ENCODE peak calls at places on chromosome 1, in ten cellular contexts. C is central memory CD8-positive, alpha-beta T cell; G is breast epithelium; J is caudate nucleus; F is T-helper 2 cell; M is effector CD4-positive, alpha-beta T cell; N is AG08396; X is NCI-H510A; H is nephron progenitor cell; Q is IMR-90. L is an unnamed sample.

GRCh38 chr1:63087966-63088365 is 234.4 kb upstream of the FOXD3 start:
- DNase-seq in M (no peak), X (no peak), F (no peak), Q (no peak), H (peak; percentile 70), J (no peak), C (no peak), G (no peak), N (no peak), L (no peak)

GRCh38 chr1:15963968-15964648 is 11.8 kb downstream of the ZBTB17 start:
- DNase-seq in H (no peak), G (no peak), X (no peak), N (no peak), F (no peak), Q (no peak), J (no peak), C (no peak), M (no peak), L (no peak)

GRCh38 chr1:11681071-11681771 is at the start of gene MAD2L2:
- DNase-seq in X (peak; percentile 97), C (peak; percentile 78), N (peak; percentile 98), M (peak; percentile 88), Q (peak; percentile 75), G (peak; percentile 78), H (peak; percentile 91), J (peak; percentile 25), F (peak; percentile 84), L (peak; percentile 32)

GRCh38 chr1:31397360-31398095 is 15.5 kb upstream of the SERINC2 start:
- DNase-seq in G (no peak), Q (peak; percentile 38), H (no peak), J (no peak), N (peak; percentile 63), M (no peak), X (no peak), C (no peak), F (no peak), L (no peak)

GRCh38 chr1:54312874-54313316 is 93.3 kb downstream of the SSBP3 start:
- DNase-seq in X (peak; percentile 64), H (peak; percentile 54), Q (peak; percentile 77), J (no peak), G (no peak), M (no peak), N (peak; percentile 58), F (no peak), C (no peak), L (peak; percentile 30)

GRCh38 chr1:7611421-7612010 is 159.6 kb upstream of the VAMP3 start:
- DNase-seq in M (no peak), F (no peak), J (no peak), X (no peak), Q (no peak), H (peak; percentile 0), C (no peak), G (no peak), N (no peak), L (no peak)

GRCh38 chr1:32201011-32201855 is 838 bp downstream of the CCDC28B start:
- DNase-seq in J (no peak), H (peak; percentile 65), Q (peak; percentile 67), G (no peak), X (peak; percentile 12), C (peak; percentile 72), N (peak; percentile 57), M (peak; percentile 72), F (peak; percentile 55), L (no peak)

GRCh38 chr1:111848852-111849545 is 93.3 kb downstream of the DDX20 start:
- DNase-seq in F (no peak), J (no peak), H (no peak), Q (no peak), C (no peak), M (no peak), N (no peak), G (no peak), X (no peak), L (no peak)

GRCh38 chr1:84689514-84690396 is 506 bp downstream of the SSX2IP start:
- DNase-seq in X (peak; percentile 78), N (peak; percentile 39), G (peak; percentile 55), J (no peak), F (no peak), M (no peak), H (peak; percentile 72), Q (peak; percentile 36), C (no peak), L (no peak)

GRCh38 chr1:218785928-218786327 is 387.8 kb upstream of the LYPLAL1 start:
- DNase-seq in F (no peak), N (peak; percentile 36), G (no peak), M (no peak), C (no peak), H (no peak), X (no peak), Q (peak; percentile 29), J (no peak), L (no peak)

GRCh38 chr1:8984990-8985389 is 39.3 kb downstream of the CA6 start:
- DNase-seq in F (no peak), M (no peak), J (no peak), X (no peak), N (no peak), G (no peak), C (no peak), Q (no peak), H (no peak), L (no peak)

GRCh38 chr1:66333463-66334232 is 200.3 kb upstream of the SGIP1 start:
- DNase-seq in Q (no peak), N (no peak), X (no peak), H (no peak), G (no peak), F (no peak), M (no peak), J (no peak), C (no peak), L (no peak)

GRCh38 chr1:53512807-53513755 is 53.9 kb downstream of the DMRTB1 start:
- DNase-seq in X (no peak), J (no peak), N (no peak), C (no peak), F (no peak), M (no peak), H (no peak), G (no peak), Q (no peak), L (no peak)

GRCh38 chr1:59667020-59667419 is 147.7 kb upstream of the HOOK1 start:
- DNase-seq in G (no peak), C (no peak), F (no peak), N (no peak), M (no peak), J (no peak), H (no peak), X (no peak), Q (no peak), L (no peak)

GRCh38 chr1:204544321-204544720 is 28.1 kb downstream of the MDM4 start:
- DNase-seq in H (no peak), X (no peak), N (no peak), M (no peak), F (no peak), J (no peak), Q (peak; percentile 54), G (no peak), C (no peak), L (no peak)

GRCh38 chr1:14878124-14878523 is 275.4 kb upstream of the TMEM51 start:
- DNase-seq in X (no peak), G (no peak), N (no peak), C (no peak), F (no peak), J (no peak), H (no peak), M (no peak), Q (no peak), L (no peak)

GRCh38 chr1:5917591-5918274 is 74.5 kb downstream of the NPHP4 start:
- DNase-seq in F (no peak), Q (no peak), M (no peak), G (no peak), H (no peak), C (no peak), N (no peak), J (no peak), X (no peak), L (no peak)

GRCh38 chr1:60296794-60297193 is 223.2 kb upstream of the C1orf87 start:
- DNase-seq in F (no peak), G (no peak), X (no peak), N (no peak), C (no peak), M (no peak), Q (no peak), J (no peak), H (no peak), L (no peak)

GRCh38 chr1:3183439-3183838 is 114.4 kb downstream of the PRDM16 start:
- DNase-seq in X (no peak), N (no peak), Q (no peak), J (no peak), C (no peak), M (no peak), F (no peak), H (no peak), G (no peak), L (no peak)

GRCh38 chr1:60458111-60458510 is 384.5 kb upstream of the C1orf87 start:
- DNase-seq in N (no peak), C (no peak), G (no peak), F (no peak), X (no peak), M (no peak), Q (no peak), J (no peak), H (no peak), L (no peak)

GRCh38 chr1:51516639-51517158 is 2.4 kb downstream of the EPS15 start:
- DNase-seq in X (no peak), F (no peak), J (no peak), G (no peak), C (no peak), M (no peak), N (peak; percentile 8), Q (peak; percentile 13), H (no peak), L (no peak)

GRCh38 chr1:94103608-94104007 is 17.3 kb downstream of the ABCA4 start:
- DNase-seq in N (no peak), Q (no peak), X (no peak), H (no peak), M (no peak), C (no peak), J (no peak), F (no peak), G (no peak), L (no peak)

GRCh38 chr1:170808229-170808870 is 127.0 kb upstream of the MROH9 start:
- DNase-seq in F (no peak), Q (no peak), X (no peak), J (no peak), C (no peak), H (no peak), N (no peak), M (no peak), G (no peak), L (no peak)

GRCh38 chr1:167501513-167502191 is 16.7 kb downstream of the CD247 start:
- DNase-seq in H (no peak), N (no peak), X (no peak), C (no peak), Q (no peak), F (peak; percentile 41), M (no peak), J (no peak), G (no peak), L (no peak)

GRCh38 chr1:182671779-182672486 is 12.5 kb downstream of the RGS8 start:
- DNase-seq in C (no peak), Q (no peak), G (no peak), M (no peak), N (no peak), X (peak; percentile 77), F (no peak), H (no peak), J (no peak), L (no peak)

GRCh38 chr1:152459596-152460528 is 45.8 kb upstream of the CRNN start:
- DNase-seq in F (peak; percentile 56), X (no peak), G (no peak), C (peak; percentile 44), Q (peak; percentile 52), H (peak; percentile 47), M (peak; percentile 59), J (no peak), N (peak; percentile 58), L (no peak)

GRCh38 chr1:63773815-63774616 is at the start of gene ROR1:
- DNase-seq in M (no peak), Q (peak; percentile 76), N (peak; percentile 91), J (peak; percentile 25), G (peak; percentile 80), H (peak; percentile 90), C (no peak), F (peak; percentile 8), X (peak; percentile 60), L (no peak)

GRCh38 chr1:234538062-234538731 is 59.2 kb upstream of the TARBP1 start:
- DNase-seq in F (no peak), H (no peak), G (no peak), J (no peak), N (no peak), X (no peak), Q (no peak), C (no peak), M (no peak), L (no peak)

L was measured in AG04450.